ENCODE peak calls at places on chromosomes 5 and 9, in nine cellular contexts. F is ascending aorta, U is GM23338, N is lung, O is AG09309, A is neural progenitor cell, I is AG10803, C is brain microvascular endothelial cell, S is stomach. V is an unnamed sample.

GRCh38 chr5:55429707-55430253 is 105.0 kb downstream of the PLPP1 start:
- DNase-seq in S (no peak), N (no peak), O (no peak), F (no peak), I (no peak), A (no peak), U (no peak), C (no peak), V (no peak)

GRCh38 chr5:164153469-164154172 is 648.2 kb downstream of the MAT2B start:
- DNase-seq in F (no peak), I (no peak), S (no peak), C (no peak), U (no peak), A (no peak), N (no peak), O (no peak), V (no peak)

GRCh38 chr5:123180178-123180577 is 91.1 kb downstream of the PRDM6 start:
- DNase-seq in F (peak), S (no peak), A (no peak), N (no peak), O (no peak), U (no peak), C (no peak), I (peak), V (no peak)

GRCh38 chr5:150036513-150036912 is 36.0 kb downstream of the HMGXB3 start:
- DNase-seq in C (peak), N (no peak), F (no peak), I (peak), O (peak), S (no peak), A (no peak), U (no peak), V (peak)

GRCh38 chr9:124468061-124468740 is 17.9 kb downstream of the ADGRD2 start:
- DNase-seq in I (no peak), F (no peak), O (no peak), S (no peak), C (no peak), N (no peak), A (no peak), U (no peak), V (no peak)

GRCh38 chr5:132065351-132065937 is 5.0 kb downstream of the IL3 start:
- DNase-seq in I (peak), S (peak), N (peak), C (peak), A (peak), F (no peak), U (peak), O (no peak), V (peak)

GRCh38 chr9:71733176-71733575 is 35.1 kb downstream of the CEMIP2 start:
- DNase-seq in U (no peak), S (no peak), O (no peak), C (no peak), A (no peak), F (no peak), I (peak), N (no peak), V (no peak)

GRCh38 chr9:110842169-110842568 is 173.6 kb downstream of the MUSK start:
- DNase-seq in U (peak), N (no peak), I (no peak), C (no peak), S (no peak), O (no peak), F (no peak), A (no peak), V (peak)

GRCh38 chr9:5111696-5112095 is 73.7 kb downstream of the INSL6 start:
- DNase-seq in I (no peak), S (no peak), U (no peak), A (no peak), F (no peak), C (no peak), N (no peak), O (no peak), V (no peak)

GRCh38 chr9:137506702-137507171 is 43.5 kb downstream of the PNPLA7 start:
- DNase-seq in I (peak), O (no peak), C (peak), A (no peak), N (no peak), F (no peak), U (no peak), S (no peak), V (no peak)

GRCh38 chr5:154858972-154859950 is 834 bp downstream of the CNOT8 start:
- DNase-seq in C (no peak), U (no peak), O (no peak), N (no peak), S (no peak), I (no peak), F (no peak), A (no peak), V (peak)

GRCh38 chr9:19397845-19398244 is 11.0 kb upstream of the ACER2 start:
- DNase-seq in U (no peak), F (no peak), A (no peak), O (no peak), N (no peak), C (no peak), S (peak), I (no peak), V (no peak)

GRCh38 chr5:107418902-107419301 is 251.8 kb downstream of the EFNA5 start:
- DNase-seq in A (no peak), O (no peak), C (no peak), I (no peak), U (no peak), F (no peak), N (no peak), S (no peak), V (no peak)

GRCh38 chr5:9483779-9484178 is 62.1 kb downstream of the SEMA5A start:
- DNase-seq in S (no peak), C (no peak), O (no peak), I (no peak), F (no peak), U (no peak), N (no peak), A (no peak), V (no peak)

GRCh38 chr5:33494476-33494875 is 53.7 kb downstream of the TARS1 start:
- DNase-seq in N (no peak), F (no peak), U (no peak), A (no peak), C (no peak), I (peak), S (no peak), O (no peak), V (no peak)

GRCh38 chr9:113503613-113504230 is 40.2 kb downstream of the RGS3 start:
- DNase-seq in O (no peak), C (no peak), S (no peak), A (no peak), N (no peak), I (no peak), U (no peak), F (no peak), V (no peak)
- H3K4me3 ChIP-seq in O (no peak), C (no peak), S (peak), A (no peak), N (no peak), I (no peak), U (no peak), F (peak), V (no peak)

GRCh38 chr5:69202497-69202896 is 13.1 kb downstream of the CENPH start:
- DNase-seq in U (no peak), S (no peak), N (no peak), O (no peak), F (no peak), A (no peak), C (no peak), I (no peak), V (no peak)
- TF ChIP-seq CTCF in U (no peak), S (no peak), N (no peak), O (no peak), F (no peak), A (no peak), C (no peak), I (no peak), V (no peak)

GRCh38 chr9:35904966-35905781 is 828 bp upstream of the HRCT1 start:
- DNase-seq in C (peak), U (no peak), O (no peak), S (no peak), I (peak), A (no peak), N (peak), F (no peak), V (peak)

GRCh38 chr9:35905912-35906679 is at the start of gene HRCT1:
- DNase-seq in O (peak), I (peak), F (peak), N (peak), C (peak), A (no peak), U (no peak), S (peak), V (peak)

GRCh38 chr9:35908484-35909125 is 685 bp upstream of the SPAAR start:
- DNase-seq in I (peak), O (no peak), C (no peak), S (no peak), U (no peak), N (peak), F (no peak), A (no peak), V (no peak)

GRCh38 chr9:35907732-35908483 is 1.4 kb upstream of the SPAAR start:
- DNase-seq in F (peak), O (peak), S (peak), I (peak), C (peak), A (peak), N (peak), U (peak), V (peak)

GRCh38 chr9:35906923-35907699 is 1.1 kb downstream of the HRCT1 start:
- DNase-seq in N (peak), O (no peak), U (no peak), F (no peak), S (no peak), A (peak), C (peak), I (peak), V (peak)
- H3K4me3 ChIP-seq in N (no peak), O (peak), U (peak), F (peak), S (no peak), A (no peak), C (peak), I (peak), V (no peak)

GRCh38 chr9:99299214-99300102 is 77.4 kb downstream of the SEC61B start:
- DNase-seq in O (peak), A (peak), U (no peak), F (no peak), I (peak), C (peak), S (no peak), N (no peak), V (peak)
- TF ChIP-seq CTCF in O (peak), A (peak), U (peak), F (no peak), I (peak), C (peak), S (no peak), N (no peak), V (peak)

GRCh38 chr9:2159521-2160417 is 144.6 kb downstream of the SMARCA2 start:
- DNase-seq in S (no peak), F (no peak), I (peak), C (peak), O (no peak), N (no peak), U (peak), A (no peak), V (peak)
- H3K4me3 ChIP-seq in S (peak), F (peak), I (peak), C (peak), O (peak), N (peak), U (no peak), A (no peak), V (peak)

DNA sequence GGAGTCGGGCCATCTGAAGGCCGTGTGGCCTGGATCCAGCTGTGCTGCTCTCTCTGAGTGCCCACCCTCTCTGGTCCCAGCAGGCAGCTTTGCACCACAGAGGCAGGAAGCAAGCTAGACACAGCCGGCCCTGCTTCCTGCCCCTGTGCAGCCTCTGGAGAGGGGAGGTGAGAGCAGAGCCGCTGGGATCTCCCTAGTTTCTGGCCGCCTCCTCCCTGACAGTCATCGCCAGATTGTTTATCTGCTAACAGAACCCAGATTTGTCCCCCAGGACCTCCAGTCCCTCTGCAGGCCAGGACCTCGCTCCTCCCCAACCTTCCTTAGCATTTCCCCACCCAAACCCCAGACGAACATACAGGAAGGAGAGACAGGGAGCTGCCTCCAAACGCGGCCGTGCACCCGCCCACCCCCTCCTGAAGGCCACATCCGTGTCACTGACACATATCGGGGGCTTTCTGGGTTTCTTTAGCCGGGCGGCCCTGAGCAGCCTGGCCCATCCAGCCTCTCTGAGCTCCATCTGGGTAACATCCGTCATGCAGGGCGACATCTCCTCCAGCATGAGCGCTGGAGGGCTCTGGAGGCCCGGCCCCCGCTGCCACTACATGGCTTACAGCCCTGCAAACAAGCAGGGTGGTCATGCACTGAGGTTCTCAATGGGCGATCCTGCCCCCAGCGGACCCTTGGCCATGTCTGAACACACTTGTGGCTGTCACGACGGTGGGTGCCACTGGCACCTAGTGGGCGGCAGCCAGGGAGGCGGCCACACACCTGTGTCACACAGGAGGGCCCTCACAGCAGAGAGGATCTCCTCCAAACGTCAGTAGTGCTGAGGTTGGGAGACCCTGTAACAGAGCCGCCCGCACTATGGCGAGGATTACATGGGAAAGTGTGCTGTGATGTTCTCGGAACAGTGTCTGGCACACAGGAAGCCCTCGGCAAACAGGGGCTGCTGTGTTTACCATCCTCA is 47.6 kb downstream of the DBH start:
- DNase-seq in S (no peak), A (no peak), O (no peak), I (peak), U (no peak), C (peak), F (no peak), N (no peak), V (no peak)
- TF ChIP-seq CTCF in S (no peak), A (no peak), O (no peak), I (no peak), U (no peak), C (peak), F (no peak), N (no peak), V (no peak)

GRCh38 chr5:95644351-95645042 is 2.1 kb upstream of the RFESD start:
- DNase-seq in F (no peak), U (peak), O (no peak), A (peak), C (peak), N (peak), I (peak), S (peak), V (peak)

GRCh38 chr5:95643152-95643551 is 3.4 kb upstream of the RFESD start:
- DNase-seq in N (no peak), S (no peak), U (no peak), I (no peak), O (no peak), A (no peak), F (no peak), C (no peak), V (no peak)

GRCh38 chr5:95647331-95647659 is 718 bp downstream of the RFESD start:
- DNase-seq in F (no peak), U (no peak), N (no peak), A (no peak), S (no peak), O (no peak), C (no peak), I (no peak), V (no peak)

GRCh38 chr5:95646569-95647330 is at the start of gene RFESD:
- DNase-seq in A (peak), F (peak), O (peak), S (peak), I (peak), N (peak), C (peak), U (peak), V (peak)

GRCh38 chr5:95647886-95648860 is 1.6 kb downstream of the RFESD start:
- DNase-seq in S (no peak), U (no peak), F (no peak), A (no peak), N (no peak), O (no peak), I (no peak), C (no peak), V (peak)
- H3K4me3 ChIP-seq in S (no peak), U (no peak), F (no peak), A (no peak), N (no peak), O (no peak), I (no peak), C (no peak), V (no peak)

GRCh38 chr9:78439192-78439865 is 142.4 kb downstream of the PSAT1 start:
- DNase-seq in N (peak), S (peak), O (peak), A (peak), F (peak), C (peak), U (peak), I (peak), V (peak)

GRCh38 chr9:78439866-78440830 is 143.2 kb downstream of the PSAT1 start:
- DNase-seq in C (no peak), S (no peak), F (no peak), A (peak), N (no peak), O (no peak), U (no peak), I (no peak), V (no peak)

GRCh38 chr9:78437721-78438610 is 141.0 kb downstream of the PSAT1 start:
- DNase-seq in O (no peak), C (no peak), S (no peak), F (no peak), A (peak), N (no peak), I (no peak), U (peak), V (no peak)

GRCh38 chr9:78438765-78439164 is 141.8 kb downstream of the PSAT1 start:
- DNase-seq in I (no peak), S (no peak), O (no peak), F (no peak), U (no peak), A (peak), N (no peak), C (no peak), V (no peak)

DNA sequence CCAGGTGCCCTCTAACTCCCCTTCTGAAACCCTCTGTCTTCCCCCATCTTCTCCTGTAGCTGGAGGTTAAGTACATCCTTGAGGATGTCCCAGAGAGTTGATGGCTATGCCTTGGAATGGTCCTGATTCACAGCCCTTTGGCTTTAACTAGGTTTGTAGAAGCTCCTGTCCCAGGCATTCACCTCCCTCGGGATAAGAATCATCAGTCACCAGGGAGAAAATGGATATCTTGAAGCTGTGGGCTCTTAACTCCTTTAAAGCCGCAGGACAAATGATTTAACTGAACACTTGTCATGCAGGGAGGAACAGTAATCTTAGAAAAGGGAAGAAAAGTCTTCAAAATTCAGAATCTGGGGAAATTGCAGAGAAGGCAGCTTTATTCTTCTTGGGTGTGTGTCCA is 139.9 kb downstream of the PSAT1 start:
- DNase-seq in O (no peak), A (no peak), C (no peak), U (no peak), I (no peak), F (no peak), S (no peak), N (no peak), V (no peak)
- TF ChIP-seq CTCF in O (no peak), A (no peak), C (no peak), U (no peak), I (no peak), F (no peak), S (no peak), N (no peak), V (no peak)

V was measured in epithelial cell of esophagus.